ENCODE peak calls at places on chromosomes 11 and 22, in six cellular contexts. One of them, this sample, is unnamed.

GRCh38 chr11:128691802-128692749 is 1.8 kb upstream of the FLI1 start:
- DNase-seq in GM12865: no peak
- DNase-seq in fibroblast of mammary gland: no peak
- DNase-seq in tibial nerve: no peak
- DNase-seq in AG10803: no peak
- DNase-seq in astrocyte of the cerebellum: no peak
- DNase-seq in this sample: no peak

GRCh38 chr11:8092587-8093424 is 11.8 kb downstream of the TUB start:
- DNase-seq in GM12865: peak
- DNase-seq in fibroblast of mammary gland: peak
- DNase-seq in tibial nerve: peak
- DNase-seq in AG10803: peak
- DNase-seq in astrocyte of the cerebellum: peak
- DNase-seq in this sample: peak

GRCh38 chr11:11396290-11397042 is 43.4 kb upstream of the CSNK2A3 start:
- DNase-seq in GM12865: no peak
- DNase-seq in fibroblast of mammary gland: peak
- DNase-seq in tibial nerve: no peak
- DNase-seq in AG10803: peak
- DNase-seq in astrocyte of the cerebellum: peak
- DNase-seq in this sample: peak

GRCh38 chr11:5631969-5632635 is 7.3 kb downstream of the TRIM34 start:
- DNase-seq in GM12865: peak
- DNase-seq in fibroblast of mammary gland: no peak
- DNase-seq in tibial nerve: no peak
- DNase-seq in AG10803: no peak
- DNase-seq in astrocyte of the cerebellum: no peak
- DNase-seq in this sample: no peak

GRCh38 chr11:15038963-15039362 is 34.4 kb upstream of the CALCB start:
- DNase-seq in GM12865: no peak
- DNase-seq in fibroblast of mammary gland: peak
- DNase-seq in tibial nerve: no peak
- DNase-seq in AG10803: peak
- DNase-seq in astrocyte of the cerebellum: no peak
- DNase-seq in this sample: peak

GRCh38 chr11:43582024-43582836 is 98.3 kb upstream of the HSD17B12 start:
- DNase-seq in GM12865: no peak
- DNase-seq in fibroblast of mammary gland: no peak
- DNase-seq in tibial nerve: no peak
- DNase-seq in AG10803: no peak
- DNase-seq in astrocyte of the cerebellum: no peak
- DNase-seq in this sample: peak

GRCh38 chr22:44567846-44568493 is 69.9 kb upstream of the RTL6 start:
- DNase-seq in GM12865: peak
- DNase-seq in fibroblast of mammary gland: peak
- DNase-seq in tibial nerve: no peak
- DNase-seq in AG10803: peak
- DNase-seq in astrocyte of the cerebellum: peak
- DNase-seq in this sample: peak

GRCh38 chr11:41612415-41612814 is 153.0 kb upstream of the LRRC4C start:
- DNase-seq in GM12865: peak
- DNase-seq in fibroblast of mammary gland: no peak
- DNase-seq in tibial nerve: no peak
- DNase-seq in AG10803: peak
- DNase-seq in astrocyte of the cerebellum: no peak
- DNase-seq in this sample: no peak

GRCh38 chr11:109362059-109362458 is 59.9 kb upstream of the C11orf87 start:
- DNase-seq in GM12865: no peak
- DNase-seq in fibroblast of mammary gland: peak
- DNase-seq in tibial nerve: no peak
- DNase-seq in AG10803: no peak
- DNase-seq in astrocyte of the cerebellum: no peak
- DNase-seq in this sample: peak

GRCh38 chr11:2259466-2259830 is 10.9 kb downstream of the ASCL2 start:
- DNase-seq in GM12865: no peak
- DNase-seq in fibroblast of mammary gland: no peak
- DNase-seq in tibial nerve: no peak
- DNase-seq in AG10803: no peak
- DNase-seq in astrocyte of the cerebellum: no peak
- DNase-seq in this sample: no peak

GRCh38 chr11:78961938-78962701 is 387.5 kb upstream of the NARS2 start:
- DNase-seq in GM12865: peak
- DNase-seq in fibroblast of mammary gland: peak
- DNase-seq in tibial nerve: no peak
- DNase-seq in AG10803: peak
- DNase-seq in astrocyte of the cerebellum: peak
- DNase-seq in this sample: no peak

GRCh38 chr22:30253205-30253852 is 6.8 kb upstream of the LIF start:
- DNase-seq in GM12865: no peak
- DNase-seq in fibroblast of mammary gland: peak
- DNase-seq in tibial nerve: peak
- DNase-seq in AG10803: no peak
- DNase-seq in astrocyte of the cerebellum: no peak
- DNase-seq in this sample: no peak

GRCh38 chr11:66603072-66603471 is 10.1 kb downstream of the CCS start:
- DNase-seq in GM12865: no peak
- DNase-seq in fibroblast of mammary gland: no peak
- DNase-seq in tibial nerve: no peak
- DNase-seq in AG10803: no peak
- DNase-seq in astrocyte of the cerebellum: no peak
- DNase-seq in this sample: no peak

GRCh38 chr11:108693852-108694251 is 29.0 kb downstream of the DDX10 start:
- DNase-seq in GM12865: no peak
- DNase-seq in fibroblast of mammary gland: peak
- DNase-seq in tibial nerve: no peak
- DNase-seq in AG10803: peak
- DNase-seq in astrocyte of the cerebellum: no peak
- DNase-seq in this sample: peak

GRCh38 chr11:131899954-131900580 is 529.7 kb downstream of the NTM start:
- DNase-seq in GM12865: peak
- DNase-seq in fibroblast of mammary gland: no peak
- DNase-seq in tibial nerve: no peak
- DNase-seq in AG10803: peak
- DNase-seq in astrocyte of the cerebellum: no peak
- DNase-seq in this sample: peak

GRCh38 chr22:31124811-31125465 is 2.2 kb downstream of the INPP5J start:
- DNase-seq in GM12865: no peak
- DNase-seq in fibroblast of mammary gland: no peak
- DNase-seq in tibial nerve: no peak
- DNase-seq in AG10803: no peak
- DNase-seq in astrocyte of the cerebellum: no peak
- DNase-seq in this sample: no peak

GRCh38 chr11:36022891-36023290 is 79.0 kb downstream of the LDLRAD3 start:
- DNase-seq in GM12865: no peak
- DNase-seq in fibroblast of mammary gland: no peak
- DNase-seq in tibial nerve: no peak
- DNase-seq in AG10803: no peak
- DNase-seq in astrocyte of the cerebellum: no peak
- DNase-seq in this sample: no peak

GRCh38 chr22:21657020-21657360 is 8.8 kb upstream of the PPIL2 start:
- DNase-seq in GM12865: no peak
- DNase-seq in fibroblast of mammary gland: no peak
- DNase-seq in tibial nerve: no peak
- DNase-seq in AG10803: no peak
- DNase-seq in astrocyte of the cerebellum: no peak
- DNase-seq in this sample: no peak

GRCh38 chr22:37048133-37048532 is 3.4 kb upstream of the KCTD17 start:
- DNase-seq in GM12865: no peak
- DNase-seq in fibroblast of mammary gland: no peak
- DNase-seq in tibial nerve: no peak
- DNase-seq in AG10803: peak
- DNase-seq in astrocyte of the cerebellum: no peak
- DNase-seq in this sample: no peak

GRCh38 chr22:37050913-37051628 is 471 bp upstream of the KCTD17 start:
- DNase-seq in GM12865: no peak
- DNase-seq in fibroblast of mammary gland: no peak
- DNase-seq in tibial nerve: no peak
- DNase-seq in AG10803: no peak
- DNase-seq in astrocyte of the cerebellum: no peak
- DNase-seq in this sample: no peak

GRCh38 chr22:37046589-37046988 is 5.0 kb upstream of the KCTD17 start:
- DNase-seq in GM12865: no peak
- DNase-seq in fibroblast of mammary gland: no peak
- DNase-seq in tibial nerve: no peak
- DNase-seq in AG10803: no peak
- DNase-seq in astrocyte of the cerebellum: no peak
- DNase-seq in this sample: no peak

GRCh38 chr22:37051629-37052385 is at the start of gene KCTD17:
- DNase-seq in GM12865: peak
- DNase-seq in fibroblast of mammary gland: peak
- DNase-seq in tibial nerve: peak
- DNase-seq in AG10803: peak
- DNase-seq in astrocyte of the cerebellum: peak
- DNase-seq in this sample: peak

DNA sequence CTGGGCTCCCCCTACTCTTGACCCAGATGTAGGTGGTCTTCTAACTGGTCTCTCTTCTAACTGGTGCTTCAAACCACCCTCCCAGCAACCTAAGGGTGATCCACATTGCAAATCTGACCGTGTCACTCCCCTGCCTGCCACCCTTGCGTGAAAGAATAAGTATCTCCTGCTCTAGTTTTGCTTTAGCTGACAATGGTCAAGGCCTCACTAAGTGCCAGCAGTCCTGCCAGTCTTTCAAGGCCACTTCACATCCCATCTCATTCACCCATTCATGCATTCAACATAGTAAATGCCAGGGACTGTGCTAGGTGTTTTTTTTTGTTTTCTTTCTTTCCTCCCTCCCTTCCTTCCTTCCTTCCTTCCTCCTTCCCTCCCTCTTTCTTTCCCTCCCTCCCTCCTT is 2.3 kb upstream of the KCTD17 start:
- DNase-seq in GM12865: no peak
- DNase-seq in fibroblast of mammary gland: no peak
- DNase-seq in tibial nerve: no peak
- DNase-seq in AG10803: no peak
- DNase-seq in astrocyte of the cerebellum: no peak
- DNase-seq in this sample: no peak
- TF ChIP-seq CTCF in GM12865: no peak
- TF ChIP-seq CTCF in fibroblast of mammary gland: no peak
- TF ChIP-seq CTCF in tibial nerve: no peak
- TF ChIP-seq CTCF in AG10803: no peak
- TF ChIP-seq CTCF in astrocyte of the cerebellum: no peak
- TF ChIP-seq CTCF in this sample: no peak

DNA sequence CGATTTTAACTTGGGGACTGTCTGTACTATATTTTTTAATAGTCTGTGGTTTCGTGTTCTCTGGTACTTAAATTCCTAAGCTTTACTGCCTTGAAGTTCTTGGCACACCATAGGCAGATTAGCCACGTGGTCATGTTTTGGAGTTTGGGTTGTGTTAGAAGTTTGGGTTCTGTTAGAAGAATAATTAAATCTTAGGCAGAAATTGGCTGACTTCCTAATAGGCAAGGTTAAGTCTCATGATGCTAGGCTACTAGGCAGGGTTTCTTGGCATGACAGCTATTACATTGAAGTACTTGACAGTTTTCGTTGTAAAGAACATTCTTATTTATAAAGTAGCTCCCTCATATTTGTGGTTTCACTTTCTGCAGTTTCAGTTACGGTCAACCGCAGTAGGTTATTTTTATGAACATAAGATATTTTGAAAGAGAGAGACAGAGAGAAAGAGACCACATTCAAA is 30.0 kb upstream of the MMP7 start:
- DNase-seq in GM12865: peak
- DNase-seq in fibroblast of mammary gland: peak
- DNase-seq in tibial nerve: peak
- DNase-seq in AG10803: peak
- DNase-seq in astrocyte of the cerebellum: peak
- DNase-seq in this sample: peak
- H3K4me3 ChIP-seq in GM12865: peak
- H3K4me3 ChIP-seq in fibroblast of mammary gland: peak
- H3K4me3 ChIP-seq in tibial nerve: peak
- H3K4me3 ChIP-seq in AG10803: peak
- H3K4me3 ChIP-seq in astrocyte of the cerebellum: peak
- H3K4me3 ChIP-seq in this sample: peak

GRCh38 chr11:46305295-46305694 is 27.8 kb downstream of the CREB3L1 start:
- DNase-seq in GM12865: peak
- DNase-seq in fibroblast of mammary gland: no peak
- DNase-seq in tibial nerve: no peak
- DNase-seq in AG10803: no peak
- DNase-seq in astrocyte of the cerebellum: no peak
- DNase-seq in this sample: no peak
- TF ChIP-seq CTCF in GM12865: no peak
- TF ChIP-seq CTCF in fibroblast of mammary gland: no peak
- TF ChIP-seq CTCF in tibial nerve: no peak
- TF ChIP-seq CTCF in AG10803: peak
- TF ChIP-seq CTCF in astrocyte of the cerebellum: peak
- TF ChIP-seq CTCF in this sample: no peak

GRCh38 chr11:40295466-40295865 is 1164.0 kb downstream of the LRRC4C start:
- DNase-seq in GM12865: no peak
- DNase-seq in fibroblast of mammary gland: no peak
- DNase-seq in tibial nerve: no peak
- DNase-seq in AG10803: no peak
- DNase-seq in astrocyte of the cerebellum: no peak
- DNase-seq in this sample: no peak

GRCh38 chr11:40291304-40292100 is 1168.0 kb downstream of the LRRC4C start:
- DNase-seq in GM12865: no peak
- DNase-seq in fibroblast of mammary gland: no peak
- DNase-seq in tibial nerve: no peak
- DNase-seq in AG10803: no peak
- DNase-seq in astrocyte of the cerebellum: no peak
- DNase-seq in this sample: no peak

GRCh38 chr11:40294343-40294723 is 1165.1 kb downstream of the LRRC4C start:
- DNase-seq in GM12865: no peak
- DNase-seq in fibroblast of mammary gland: no peak
- DNase-seq in tibial nerve: no peak
- DNase-seq in AG10803: no peak
- DNase-seq in astrocyte of the cerebellum: no peak
- DNase-seq in this sample: no peak

GRCh38 chr11:40293655-40294342 is 1165.7 kb downstream of the LRRC4C start:
- DNase-seq in GM12865: peak
- DNase-seq in fibroblast of mammary gland: peak
- DNase-seq in tibial nerve: peak
- DNase-seq in AG10803: peak
- DNase-seq in astrocyte of the cerebellum: peak
- DNase-seq in this sample: peak

GRCh38 chr11:40292636-40293585 is 1166.5 kb downstream of the LRRC4C start:
- DNase-seq in GM12865: no peak
- DNase-seq in fibroblast of mammary gland: no peak
- DNase-seq in tibial nerve: no peak
- DNase-seq in AG10803: no peak
- DNase-seq in astrocyte of the cerebellum: no peak
- DNase-seq in this sample: no peak
- H3K4me3 ChIP-seq in GM12865: no peak
- H3K4me3 ChIP-seq in fibroblast of mammary gland: peak
- H3K4me3 ChIP-seq in tibial nerve: peak
- H3K4me3 ChIP-seq in AG10803: peak
- H3K4me3 ChIP-seq in astrocyte of the cerebellum: peak
- H3K4me3 ChIP-seq in this sample: peak

DNA sequence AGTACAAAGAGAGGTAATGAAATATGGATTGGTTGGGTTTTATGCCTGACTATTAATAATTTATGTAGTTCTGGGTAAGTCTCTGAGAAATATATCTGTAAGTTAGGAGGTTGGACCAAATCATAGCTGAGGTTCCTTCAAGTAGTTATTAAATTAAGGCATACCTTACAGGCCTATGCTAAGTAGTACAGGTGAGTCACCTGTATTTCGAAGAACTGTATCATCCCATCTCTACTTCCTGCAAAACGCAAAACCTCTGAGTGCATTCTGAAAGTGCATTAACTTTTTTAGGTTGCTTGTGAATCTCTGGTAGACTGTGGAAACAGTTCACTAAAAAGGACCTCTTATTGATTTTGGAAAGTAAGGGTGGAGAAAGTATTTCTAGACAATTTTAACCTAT is 37.1 kb downstream of the APOL5 start:
- DNase-seq in GM12865: no peak
- DNase-seq in fibroblast of mammary gland: no peak
- DNase-seq in tibial nerve: no peak
- DNase-seq in AG10803: no peak
- DNase-seq in astrocyte of the cerebellum: no peak
- DNase-seq in this sample: no peak
- TF ChIP-seq CTCF in GM12865: no peak
- TF ChIP-seq CTCF in fibroblast of mammary gland: no peak
- TF ChIP-seq CTCF in tibial nerve: no peak
- TF ChIP-seq CTCF in AG10803: no peak
- TF ChIP-seq CTCF in astrocyte of the cerebellum: no peak
- TF ChIP-seq CTCF in this sample: no peak

This sample was measured in foreskin fibroblast.